ENCODE peak calls at places on chromosomes 7 and 10, in five cellular contexts. I is GM23248; L is activated CD4-positive, alpha-beta T cell treated with anti-CD3 and anti-CD28 coated beads, Interleukin-2, amount 50 U/mL, for 4 hours; N is cardiac muscle cell; F is activated T-cell treated with anti-CD3 and anti-CD28 coated beads, Interleukin-2, amount 50 U/mL, for 1 hour. W is an unnamed sample.

GRCh38 chr7:28156401-28156800 is 24.2 kb downstream of the JAZF1 start:
- DNase-seq in N (no peak), I (no peak), F (no peak), L (no peak), W (no peak)

GRCh38 chr7:30379131-30379530 is 94.7 kb downstream of the ZNRF2 start:
- DNase-seq in N (no peak), F (no peak), L (no peak), I (peak; percentile 5), W (no peak)

GRCh38 chr7:50812847-50813475 is 30.3 kb upstream of the GRB10 start:
- DNase-seq in N (peak; percentile 60), F (no peak), L (no peak), I (peak; percentile 86), W (no peak)

GRCh38 chr10:35632027-35632426 is 10.1 kb downstream of the FZD8 start:
- DNase-seq in F (no peak), I (no peak), N (no peak), L (no peak), W (no peak)

GRCh38 chr7:151615058-151615457 is 95.4 kb upstream of the RHEB start:
- DNase-seq in N (no peak), I (no peak), L (no peak), F (no peak), W (no peak)

GRCh38 chr7:52794621-52795020 is 240.8 kb upstream of the POM121L12 start:
- DNase-seq in N (no peak), F (no peak), I (no peak), L (no peak), W (no peak)

GRCh38 chr7:81684513-81685262 is 85.2 kb downstream of the HGF start:
- DNase-seq in F (no peak), N (peak; percentile 60), L (no peak), I (peak; percentile 100), W (no peak)

GRCh38 chr7:95628831-95629439 is 32.6 kb upstream of the PDK4 start:
- DNase-seq in F (no peak), L (no peak), I (peak; percentile 84), N (no peak), W (no peak)

GRCh38 chr10:86365346-86366032 is 1.1 kb downstream of the GRID1 start:
- DNase-seq in N (no peak), I (no peak), F (peak; percentile 15), L (no peak), W (no peak)

GRCh38 chr7:124887247-124887646 is 42.4 kb downstream of the POT1 start:
- DNase-seq in L (no peak), I (no peak), F (no peak), N (no peak), W (no peak)

GRCh38 chr7:101402081-101402779 is 39.6 kb downstream of the COL26A1 start:
- DNase-seq in L (no peak), F (no peak), N (no peak), I (peak; percentile 83), W (no peak)

GRCh38 chr10:133033742-133034048 is 54.0 kb upstream of the ADGRA1 start:
- DNase-seq in I (no peak), N (no peak), F (no peak), L (no peak), W (no peak)

GRCh38 chr7:130914589-130915294 is 180.7 kb upstream of the KLF14 start:
- DNase-seq in N (no peak), F (no peak), I (no peak), L (no peak), W (no peak)

GRCh38 chr7:26860361-26860760 is 4.0 kb downstream of the SKAP2 start:
- DNase-seq in I (no peak), L (no peak), F (no peak), N (peak; percentile 3), W (no peak)

GRCh38 chr10:94963901-94964300 is 25.4 kb downstream of the CYP2C9 start:
- DNase-seq in N (peak; percentile 64), F (no peak), L (no peak), I (peak; percentile 57), W (no peak)

GRCh38 chr7:96200740-96201139 is 121.2 kb downstream of the SLC25A13 start:
- DNase-seq in L (no peak), I (peak; percentile 40), F (no peak), N (no peak), W (no peak)

GRCh38 chr10:113825791-113826190 is 28.1 kb downstream of the DCLRE1A start:
- DNase-seq in N (no peak), I (no peak), F (no peak), L (no peak), W (no peak)

GRCh38 chr7:40698921-40699260 is 564.1 kb downstream of the SUGCT start:
- DNase-seq in N (no peak), L (no peak), F (no peak), I (no peak), W (no peak)

GRCh38 chr7:116955801-116956514 is 2.7 kb downstream of the ST7 start:
- DNase-seq in F (no peak), N (no peak), I (peak; percentile 27), L (no peak), W (no peak)

W was measured in stimulated activated CD8-positive, alpha-beta memory T cell treated with anti-CD3 and anti-CD28 coated beads, Interleukin-7, amount 100 ng/mL, for 48 hours.